ENCODE peak calls at places on chromosomes 13 and 19, in six cellular contexts. P is NCI-H1048; T is GM04504; F is NCI-H226; L is stimulated activated effector memory CD8-positive, alpha-beta T cell treated with anti-CD3 and anti-CD28 coated beads, Interleukin-12 subunit alpha, Interleukin-12 subunit beta, amount 100 ng/mL, for 72 hours; Z is DMS 273 treated with DMSO at 0.1 percent for 48 hours. X is an unnamed sample.

GRCh38 chr19:5973867-5974635 is 3.9 kb downstream of the RANBP3 start:
- DNase-seq in P (no peak), T (no peak), F (no peak), L (no peak), Z (no peak), X (no peak)

GRCh38 chr19:2609389-2610116 is 92.9 kb downstream of the GNG7 start:
- DNase-seq in P (no peak), T (no peak), F (no peak), L (no peak), Z (no peak), X (no peak)

GRCh38 chr19:28242317-28242927 is 970.5 kb downstream of the UQCRFS1 start:
- DNase-seq in P (no peak), T (peak), F (peak), L (peak), Z (peak), X (peak)

GRCh38 chr13:49935171-49936084 is 712 bp downstream of the SPRYD7 start:
- DNase-seq in P (no peak), T (no peak), F (peak), L (peak), Z (no peak), X (no peak)

GRCh38 chr19:17488593-17489391 is 18.5 kb downstream of the SLC27A1 start:
- DNase-seq in P (peak), T (no peak), F (peak), L (peak), Z (no peak), X (no peak)

GRCh38 chr19:7751157-7751783 is 3.9 kb upstream of the CD209 start:
- DNase-seq in P (no peak), T (no peak), F (no peak), L (peak), Z (no peak), X (no peak)

GRCh38 chr13:20609145-20609544 is 42.2 kb downstream of the IFT88 start:
- DNase-seq in P (no peak), T (no peak), F (peak), L (no peak), Z (no peak), X (no peak)

GRCh38 chr13:113923376-113924063 is 50.4 kb downstream of the C13orf46 start:
- DNase-seq in P (no peak), T (no peak), F (no peak), L (no peak), Z (no peak), X (no peak)

GRCh38 chr13:80342541-80343371 is 1.8 kb upstream of the SPRY2 start:
- DNase-seq in P (peak), T (no peak), F (peak), L (peak), Z (no peak), X (peak)

GRCh38 chr19:54256250-54257115 is 590 bp downstream of the LILRB5 start:
- DNase-seq in P (no peak), T (no peak), F (no peak), L (no peak), Z (no peak), X (no peak)

GRCh38 chr13:60402022-60402421 is 5.0 kb downstream of the TDRD3 start:
- DNase-seq in P (no peak), T (no peak), F (peak), L (no peak), Z (no peak), X (no peak)

GRCh38 chr13:100815476-100816046 is 141.0 kb upstream of the TMTC4 start:
- DNase-seq in P (no peak), T (no peak), F (no peak), L (no peak), Z (no peak), X (no peak)

GRCh38 chr13:31441804-31442487 is 242.2 kb downstream of the B3GLCT start:
- DNase-seq in P (no peak), T (no peak), F (no peak), L (no peak), Z (no peak), X (no peak)

GRCh38 chr13:30526612-30527217 is 61.0 kb upstream of the HMGB1 start:
- DNase-seq in P (no peak), T (no peak), F (no peak), L (no peak), Z (no peak), X (no peak)

GRCh38 chr19:1361601-1362384 is 21.9 kb upstream of the NDUFS7 start:
- DNase-seq in P (no peak), T (no peak), F (no peak), L (no peak), Z (no peak), X (no peak)

GRCh38 chr19:13839193-13839937 is 37.6 kb upstream of the NANOS3 start:
- DNase-seq in P (no peak), T (peak), F (peak), L (peak), Z (no peak), X (no peak)

GRCh38 chr13:112592181-112592580 is 4.2 kb upstream of the TUBGCP3 start:
- DNase-seq in P (no peak), T (no peak), F (no peak), L (no peak), Z (no peak), X (no peak)

GRCh38 chr13:103638706-103639105 is 572.5 kb upstream of the SLC10A2 start:
- DNase-seq in P (no peak), T (no peak), F (no peak), L (no peak), Z (no peak), X (no peak)

GRCh38 chr19:489418-490196 is 6.7 kb upstream of the MADCAM1 start:
- DNase-seq in P (no peak), T (peak), F (no peak), L (no peak), Z (no peak), X (no peak)

GRCh38 chr13:75368167-75368566 is 113.8 kb downstream of the TBC1D4 start:
- DNase-seq in P (no peak), T (no peak), F (peak), L (no peak), Z (no peak), X (no peak)

GRCh38 chr19:35845215-35846037 is 6.9 kb downstream of the NPHS1 start:
- DNase-seq in P (no peak), T (no peak), F (peak), L (no peak), Z (no peak), X (no peak)

GRCh38 chr19:46975011-46975917 is 44.4 kb upstream of the NPAS1 start:
- DNase-seq in P (no peak), T (peak), F (no peak), L (no peak), Z (no peak), X (no peak)

GRCh38 chr19:12834418-12834943 is at the start of gene RTBDN:
- DNase-seq in P (no peak), T (no peak), F (peak), L (peak), Z (no peak), X (no peak)

GRCh38 chr13:102651892-102652291 is 43.0 kb downstream of the METTL21C start:
- DNase-seq in P (no peak), T (peak), F (peak), L (no peak), Z (no peak), X (no peak)

GRCh38 chr13:50126378-50127016 is 111.3 kb downstream of the KCNRG start:
- DNase-seq in P (no peak), T (no peak), F (no peak), L (no peak), Z (no peak), X (peak)

GRCh38 chr13:40599146-40599545 is 67.3 kb downstream of the FOXO1 start:
- DNase-seq in P (no peak), T (no peak), F (no peak), L (peak), Z (no peak), X (no peak)

GRCh38 chr13:26558912-26559485 is 1.5 kb downstream of the WASF3 start:
- DNase-seq in P (no peak), T (no peak), F (no peak), L (no peak), Z (no peak), X (no peak)

GRCh38 chr13:32284927-32285632 is 30.1 kb downstream of the ZAR1L start:
- DNase-seq in P (no peak), T (peak), F (peak), L (no peak), Z (no peak), X (no peak)

GRCh38 chr19:10876459-10877240 is 5.3 kb downstream of the CARM1 start:
- DNase-seq in P (no peak), T (no peak), F (no peak), L (peak), Z (no peak), X (no peak)

GRCh38 chr19:7373862-7374261 is 25.1 kb downstream of the ARHGEF18 start:
- DNase-seq in P (no peak), T (no peak), F (peak), L (no peak), Z (no peak), X (no peak)

GRCh38 chr19:3275068-3275582 is 50.7 kb downstream of the CELF5 start:
- DNase-seq in P (no peak), T (no peak), F (no peak), L (no peak), Z (peak), X (no peak)

GRCh38 chr19:17259118-17259780 is 5.3 kb downstream of the USHBP1 start:
- DNase-seq in P (no peak), T (no peak), F (no peak), L (no peak), Z (no peak), X (no peak)

X was measured in NCI-H1436 treated with DMSO at 0.1 percent for 48 hours.